ENCODE peak calls at places on chromosomes 13 and 19, in seven cellular contexts. P, I, V, D, H, Y and M are unnamed samples. For H3K4me1, the result is how much of the 10 kb centered on the place peaks cover.

GRCh38 chr13:53001444-53001843 is 27.2 kb upstream of the OLFM4 start:
- DNase-seq in D (no peak), V (no peak), H (no peak), I (no peak), Y (no peak), P (no peak), M (peak)

GRCh38 chr13:52405767-52406494 is at the start of gene THSD1:
- DNase-seq in P (no peak), I (peak), D (peak), V (no peak), Y (peak), H (no peak), M (no peak)

GRCh38 chr19:41323430-41324125 is 13.6 kb downstream of the CCDC97 start:
- DNase-seq in D (peak), V (no peak), H (no peak), I (peak), P (no peak), Y (peak), M (no peak)

GRCh38 chr19:5354403-5354802 is 13.8 kb upstream of the PTPRS start:
- DNase-seq in I (no peak), H (no peak), V (no peak), Y (no peak), D (no peak), P (no peak), M (no peak)

GRCh38 chr19:13095934-13096890 is 6.4 kb downstream of the LYL1 start:
- DNase-seq in P (peak), D (no peak), H (no peak), I (no peak), V (no peak), Y (peak), M (no peak)

GRCh38 chr13:49503951-49504350 is 8.2 kb downstream of the PHF11 start:
- DNase-seq in H (no peak), Y (no peak), D (no peak), I (no peak), V (no peak), P (no peak), M (no peak)

GRCh38 chr13:32951580-32951979 is 64.6 kb upstream of the KL start:
- DNase-seq in H (no peak), Y (no peak), D (no peak), V (no peak), P (no peak), I (no peak), M (no peak)

GRCh38 chr19:51422053-51422448 is 4.6 kb upstream of the SIGLEC10 start:
- DNase-seq in H (peak), I (peak), D (peak), V (peak), Y (peak), P (peak), M (no peak)

GRCh38 chr19:21110183-21110582 is 28.2 kb downstream of the ZNF714 start:
- DNase-seq in D (no peak), H (no peak), Y (no peak), I (no peak), P (no peak), V (no peak), M (no peak)

GRCh38 chr19:41641879-41642485 is 15.1 kb upstream of the CEACAM4 start:
- DNase-seq in Y (no peak), I (peak), P (peak), H (no peak), V (no peak), D (peak), M (no peak)

GRCh38 chr19:10517361-10517759 is at the start of gene S1PR5:
- DNase-seq in I (peak), P (no peak), V (no peak), H (no peak), Y (no peak), D (no peak), M (no peak)

GRCh38 chr13:99666146-99666805 is 165.0 kb downstream of the TM9SF2 start:
- DNase-seq in I (no peak), H (no peak), D (no peak), P (no peak), Y (no peak), V (no peak), M (peak)

GRCh38 chr13:110471833-110472162 is 89.7 kb downstream of the RAB20 start:
- DNase-seq in I (peak), P (peak), D (peak), V (no peak), H (no peak), Y (no peak), M (no peak)

GRCh38 chr19:5694952-5695648 is 5.0 kb downstream of the RPL36 start:
- DNase-seq in P (no peak), H (no peak), D (no peak), I (no peak), Y (peak), V (no peak), M (no peak)

GRCh38 chr13:48398450-48399095 is 14.3 kb downstream of the LPAR6 start:
- DNase-seq in H (no peak), Y (no peak), V (no peak), P (no peak), D (no peak), I (no peak), M (no peak)

GRCh38 chr13:99303863-99304521 is 3.2 kb downstream of the GPR183 start:
- DNase-seq in I (peak), P (peak), H (no peak), Y (no peak), V (no peak), D (peak), M (no peak)

GRCh38 chr19:48154003-48154402 is 16.1 kb downstream of the LIG1 start:
- DNase-seq in Y (no peak), D (no peak), P (no peak), V (no peak), H (no peak), I (no peak), M (no peak)

GRCh38 chr19:28549680-28550277 is 663.2 kb downstream of the UQCRFS1 start:
- DNase-seq in Y (no peak), I (no peak), H (no peak), V (no peak), P (no peak), D (no peak), M (no peak)

GRCh38 chr13:112690242-112690943 is 555 bp downstream of the ATP11A start:
- DNase-seq in H (no peak), V (no peak), Y (peak), P (peak), D (peak), I (peak), M (no peak)

GRCh38 chr13:111533900-111534645 is 213.6 kb downstream of the TEX29 start:
- DNase-seq in P (no peak), H (no peak), Y (no peak), I (no peak), D (no peak), V (no peak), M (no peak)

GRCh38 chr13:101157261-101157660 is 259.0 kb downstream of the NALCN start:
- DNase-seq in I (no peak), P (no peak), D (no peak), V (no peak), H (no peak), Y (no peak), M (no peak)

GRCh38 chr13:40153516-40153915 is 498.1 kb downstream of the COG6 start:
- DNase-seq in P (peak), H (no peak), I (peak), Y (no peak), V (no peak), D (no peak), M (no peak)

GRCh38 chr19:5249526-5249925 is 91.1 kb downstream of the PTPRS start:
- DNase-seq in Y (no peak), H (no peak), P (no peak), I (no peak), D (no peak), V (no peak), M (no peak)

GRCh38 chr19:11125994-11126685 is 29.4 kb downstream of the SPC24 start:
- DNase-seq in D (peak), H (no peak), P (peak), Y (peak), I (peak), V (no peak), M (peak)

GRCh38 chr19:8361921-8362793 is 1.8 kb upstream of the ANGPTL4 start:
- DNase-seq in D (peak), Y (peak), H (no peak), V (no peak), P (peak), I (peak), M (peak)

GRCh38 chr19:35870798-35871197 is 2.4 kb downstream of the APLP1 start:
- DNase-seq in P (no peak), Y (no peak), I (no peak), V (no peak), H (no peak), D (no peak), M (no peak)

GRCh38 chr13:45511310-45512147 is 46.8 kb downstream of the COG3 start:
- DNase-seq in I (peak), H (no peak), D (no peak), Y (no peak), V (no peak), P (no peak), M (no peak)

GRCh38 chr13:113152894-113153809 is 5.3 kb upstream of the PROZ start:
- DNase-seq in V (no peak), P (peak), I (peak), D (peak), Y (peak), H (no peak), M (no peak)

GRCh38 chr13:79682164-79682563 is 201.2 kb downstream of the NDFIP2 start:
- DNase-seq in Y (no peak), H (no peak), P (no peak), I (no peak), D (no peak), V (no peak), M (no peak)

GRCh38 chr13:100733261-100733660 is 58.7 kb upstream of the TMTC4 start:
- DNase-seq in H (no peak), D (no peak), I (no peak), P (no peak), V (no peak), Y (no peak), M (no peak)

GRCh38 chr19:19554074-19555023 is 16.3 kb downstream of the CILP2 start:
- DNase-seq in I (peak), Y (no peak), P (peak), D (peak), V (no peak), H (no peak), M (no peak)

GRCh38 chr13:22940736-22941135 is 240.0 kb upstream of the SGCG start:
- DNase-seq in V (no peak), D (no peak), P (no peak), Y (no peak), I (no peak), H (no peak), M (no peak)

GRCh38 chr13:36157475-36157874 is 26.3 kb upstream of the DCLK1 start:
- DNase-seq in H (no peak), P (no peak), Y (no peak), I (no peak), D (no peak), V (no peak), M (no peak)

GRCh38 chr13:109642358-109642757 is 144.0 kb downstream of the IRS2 start:
- DNase-seq in Y (no peak), D (no peak), P (no peak), V (no peak), I (no peak), H (no peak), M (peak)

GRCh38 chr19:9011875-9012274 is 1.7 kb upstream of the MUC16 start:
- DNase-seq in I (no peak), V (no peak), Y (no peak), P (no peak), H (no peak), D (no peak), M (no peak)

GRCh38 chr19:4390862-4391693 is 9.3 kb downstream of the SH3GL1 start:
- DNase-seq in V (no peak), I (no peak), H (no peak), Y (no peak), D (no peak), P (no peak), M (no peak)

GRCh38 chr13:104387514-104387913 is 1321.3 kb upstream of the SLC10A2 start:
- DNase-seq in I (no peak), V (no peak), P (no peak), D (no peak), H (no peak), Y (no peak), M (no peak)

GRCh38 chr13:87941244-87941643 is 270.1 kb downstream of the SLITRK5 start:
- DNase-seq in V (no peak), H (no peak), I (no peak), Y (no peak), P (no peak), D (no peak), M (no peak)

GRCh38 chr13:103812966-103813365 is 746.7 kb upstream of the SLC10A2 start:
- DNase-seq in I (no peak), D (no peak), Y (no peak), P (no peak), V (no peak), H (no peak), M (no peak)

DNA sequence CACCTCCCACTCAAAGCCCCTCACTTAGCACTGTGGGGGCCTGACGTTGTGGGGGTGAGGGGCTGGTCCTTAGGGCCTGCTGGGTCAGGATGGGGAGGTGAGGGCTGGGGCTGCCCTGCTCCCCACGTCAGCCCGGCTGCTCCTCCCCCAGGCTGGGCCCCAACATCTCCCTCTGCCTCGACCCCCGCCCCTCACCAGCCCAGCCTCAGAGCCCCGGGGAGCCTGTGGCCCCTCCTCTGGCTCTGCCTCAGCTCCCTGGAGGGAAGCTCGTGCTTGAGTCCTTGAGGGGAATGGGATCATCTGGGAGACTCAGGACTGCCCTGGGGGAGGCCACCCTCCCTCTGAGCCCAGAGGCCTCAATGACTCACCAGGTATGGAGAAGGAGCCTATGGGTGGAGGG is 6.8 kb downstream of the LILRA4 start:
- DNase-seq in P (no peak), I (no peak), Y (no peak), V (no peak), D (no peak), H (no peak), M (no peak)
- H3K4me1 ChIP-seq in P (under half), I (under half), Y (under half), V (under half), D (under half), H (under half), M (under half)

DNA sequence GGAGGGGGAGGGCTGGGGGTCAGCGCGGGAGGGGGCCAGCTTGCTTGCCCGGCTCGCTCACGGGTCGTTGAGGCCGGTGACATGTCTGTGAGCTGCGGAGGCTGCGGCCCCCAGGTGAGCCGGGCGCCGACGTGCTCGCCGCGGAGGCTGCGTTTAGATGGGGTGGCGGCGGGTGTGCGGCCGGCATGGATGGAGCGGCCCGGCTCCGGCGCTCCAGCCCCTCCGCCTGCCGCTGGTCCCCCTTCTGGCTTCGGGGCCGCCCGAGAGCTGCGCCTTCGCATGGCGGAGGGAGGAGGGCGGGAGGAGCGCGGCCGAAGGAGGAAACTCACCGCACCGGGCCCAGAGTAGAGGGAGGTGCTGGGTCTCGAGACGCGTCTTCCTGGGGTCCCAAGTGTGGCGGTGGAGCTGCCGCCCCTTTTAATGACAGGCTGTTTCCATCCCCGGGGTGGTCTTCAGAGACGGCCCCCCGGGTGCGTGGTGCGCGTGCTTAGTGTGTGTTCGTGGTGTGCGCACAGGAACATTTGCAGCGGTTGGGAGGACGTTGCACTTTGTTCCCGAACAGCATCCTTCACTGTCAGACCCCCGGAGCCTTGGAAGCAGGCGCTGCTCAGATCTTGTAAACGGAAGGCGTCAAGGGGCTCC is at the start of gene AKAP11:
- DNase-seq in V (no peak), Y (no peak), I (peak), P (peak), D (peak), H (no peak), M (peak)
- TF ChIP-seq POLR2A in V (no peak), Y (peak), I (peak), P (no peak), D (peak), H (no peak), M (no peak)

GRCh38 chr19:46902402-46902766 is 41.6 kb downstream of the ARHGAP35 start:
- DNase-seq in Y (no peak), P (no peak), H (no peak), I (peak), D (no peak), V (no peak), M (no peak)
- H3K4me1 ChIP-seq in Y (under half), P (under half), H (under half), I (under half), D (under half), V (half or more), M (half or more)

GRCh38 chr19:854549-854948 is 2.4 kb downstream of the ELANE start:
- DNase-seq in H (no peak), P (no peak), Y (no peak), I (no peak), V (no peak), D (no peak), M (no peak)

GRCh38 chr19:850979-851335 is 1.1 kb upstream of the ELANE start:
- DNase-seq in P (no peak), H (no peak), Y (no peak), V (no peak), I (no peak), D (no peak), M (no peak)

GRCh38 chr19:853014-853553 is 981 bp downstream of the ELANE start:
- DNase-seq in H (no peak), V (no peak), P (no peak), Y (no peak), I (no peak), D (no peak), M (no peak)

GRCh38 chr19:850221-850978 is 1.7 kb upstream of the ELANE start:
- DNase-seq in Y (peak), H (no peak), I (peak), V (no peak), D (peak), P (peak), M (peak)

GRCh38 chr19:852136-853013 is at the start of gene ELANE:
- DNase-seq in D (no peak), I (no peak), H (no peak), V (no peak), Y (no peak), P (no peak), M (no peak)
- TF ChIP-seq POLR2A in D (no peak), I (no peak), H (no peak), V (no peak), Y (no peak), P (no peak), M (no peak)

DNA sequence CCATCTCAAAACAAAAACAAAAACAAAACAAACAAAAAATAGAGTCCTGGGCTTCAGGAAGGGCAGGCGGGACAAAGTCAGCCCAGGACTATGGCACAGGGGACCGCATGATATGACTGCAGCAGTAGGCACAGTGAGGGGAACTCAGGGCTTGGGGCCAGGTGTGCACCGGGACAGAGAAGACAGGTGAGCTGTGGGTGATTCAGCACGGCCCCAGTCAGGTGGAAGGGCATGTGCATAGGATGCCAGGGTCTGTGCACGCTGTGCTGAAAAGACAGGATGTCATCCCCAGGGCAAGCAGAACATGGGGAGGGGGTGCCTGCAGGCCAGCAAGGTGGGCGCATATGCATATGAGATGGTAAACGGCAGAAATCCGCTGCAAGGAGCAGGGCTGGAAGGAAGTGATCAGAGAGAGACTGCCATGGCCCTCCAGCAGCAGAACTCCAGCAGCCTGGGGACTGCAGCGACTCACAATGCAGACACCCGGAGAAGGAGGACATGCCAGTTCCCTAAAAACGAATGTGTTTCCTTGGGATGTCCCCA is 15.0 kb downstream of the EPS15L1 start:
- DNase-seq in V (no peak), Y (no peak), D (no peak), P (no peak), H (no peak), I (no peak), M (no peak)
- H3K4me1 ChIP-seq in V (under half), Y (under half), D (under half), P (under half), H (under half), I (under half), M (half or more)

DNA sequence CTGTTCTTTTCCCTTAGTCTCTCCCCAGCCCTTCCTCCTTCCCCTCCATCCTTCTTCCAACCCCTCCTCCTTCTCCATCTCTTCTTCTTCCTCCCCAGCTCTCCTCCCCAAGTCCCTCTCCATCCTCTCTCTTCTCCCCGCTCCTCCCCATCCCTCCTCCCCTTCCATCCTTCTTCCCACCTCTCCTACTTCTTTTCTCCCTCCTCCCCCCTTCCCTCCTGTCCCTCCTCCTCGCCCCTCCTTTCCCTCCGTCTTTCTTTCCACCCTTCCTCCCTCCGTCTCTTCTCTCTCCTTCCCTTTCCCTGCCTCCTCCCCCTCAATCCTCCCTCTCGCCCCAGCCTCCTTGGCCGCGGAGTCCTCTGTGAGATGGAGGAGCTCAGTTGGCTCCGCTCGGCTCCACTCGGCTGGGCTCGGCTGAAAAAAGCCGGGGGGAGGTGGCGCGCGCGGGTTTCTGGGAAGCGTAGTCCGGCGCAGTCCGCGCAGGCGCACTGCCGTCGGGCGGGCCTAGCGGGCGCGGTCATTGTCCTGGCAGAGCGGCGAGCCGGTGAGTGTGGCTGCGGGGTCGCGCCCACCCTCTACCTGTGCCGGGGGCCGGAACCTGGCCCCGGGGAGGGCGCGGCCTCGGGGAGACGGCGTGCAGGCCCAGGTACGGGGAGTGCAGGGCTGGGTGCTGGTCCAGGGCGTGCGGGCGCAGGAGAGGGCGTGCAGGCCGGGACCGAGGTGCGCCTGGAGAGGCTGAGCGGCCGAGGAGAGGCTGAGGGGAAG is at the start of gene ZNF71:
- DNase-seq in D (peak), V (peak), P (peak), I (peak), H (peak), Y (peak), M (peak)
- TF ChIP-seq POLR2A in D (no peak), V (no peak), P (no peak), I (peak), H (peak), Y (peak), M (no peak)

GRCh38 chr13:28609381-28609780 is 49.5 kb upstream of the POMP start:
- DNase-seq in V (no peak), P (no peak), I (no peak), H (no peak), Y (no peak), D (no peak), M (no peak)

GRCh38 chr13:28613562-28613961 is 45.4 kb upstream of the POMP start:
- DNase-seq in D (no peak), P (no peak), H (no peak), I (no peak), Y (no peak), V (no peak), M (no peak)

GRCh38 chr13:28609936-28610335 is 49.0 kb upstream of the POMP start:
- DNase-seq in H (no peak), I (no peak), D (no peak), P (no peak), V (no peak), Y (no peak), M (no peak)

GRCh38 chr13:28611654-28612131 is 47.2 kb upstream of the POMP start:
- DNase-seq in D (no peak), V (no peak), H (no peak), Y (no peak), P (no peak), I (no peak), M (no peak)

GRCh38 chr13:28611021-28611420 is 47.9 kb upstream of the POMP start:
- DNase-seq in Y (no peak), P (no peak), H (no peak), V (no peak), D (no peak), I (no peak), M (no peak)
- H3K4me1 ChIP-seq in Y (under half), P (under half), H (under half), V (under half), D (under half), I (under half), M (under half)